ENCODE peak calls at places on chromosome 21, in eight cellular contexts. P is colonic mucosa; V is A549; Q is RWPE2; B is heart right ventricle; D is breast epithelium; H is tibial nerve; I is CD8-positive, alpha-beta T cell. Y is an unnamed sample. For H3K9me3, the result is how much of the 10 kb centered on the place peaks cover.

GRCh38 chr21:26593800-26594199 is 20.7 kb upstream of the CYYR1 start:
- DNase-seq in P (no peak), V (no peak), Q (no peak), B (no peak), D (no peak), H (no peak), I (no peak), Y (no peak)

GRCh38 chr21:41819236-41819855 is 52.5 kb upstream of the RIPK4 start:
- DNase-seq in P (no peak), V (no peak), Q (no peak), B (no peak), D (no peak), H (no peak), I (no peak), Y (no peak)

GRCh38 chr21:36751383-36751782 is 52.5 kb downstream of the SIM2 start:
- DNase-seq in P (no peak), V (no peak), Q (no peak), B (no peak), D (no peak), H (no peak), I (no peak), Y (no peak)

GRCh38 chr21:41634858-41635257 is 126.9 kb upstream of the TMPRSS2 start:
- DNase-seq in P (no peak), V (no peak), Q (peak), B (no peak), D (no peak), H (no peak), I (no peak), Y (no peak)

GRCh38 chr21:28899744-28900143 is 92.9 kb downstream of the LTN1 start:
- DNase-seq in P (no peak), V (peak), Q (no peak), B (no peak), D (no peak), H (no peak), I (no peak), Y (peak)

GRCh38 chr21:26918318-26919065 is 48.4 kb downstream of the ADAMTS5 start:
- DNase-seq in P (no peak), V (no peak), Q (no peak), B (no peak), D (no peak), H (no peak), I (no peak), Y (peak)

GRCh38 chr21:36229181-36229580 is 72.6 kb downstream of the DOP1B start:
- DNase-seq in P (no peak), V (no peak), Q (no peak), B (no peak), D (no peak), H (no peak), I (no peak), Y (no peak)

GRCh38 chr21:33578214-33578613 is 10.3 kb downstream of the DONSON start:
- DNase-seq in P (no peak), V (no peak), Q (no peak), B (no peak), D (no peak), H (no peak), I (no peak), Y (no peak)

GRCh38 chr21:32732544-32732943 is 4.7 kb upstream of the SYNJ1 start:
- DNase-seq in P (no peak), V (no peak), Q (no peak), B (no peak), D (no peak), H (no peak), I (no peak), Y (no peak)

GRCh38 chr21:34871026-34871908 is 177.8 kb downstream of the RUNX1 start:
- DNase-seq in P (no peak), V (no peak), Q (no peak), B (no peak), D (no peak), H (no peak), I (no peak), Y (no peak)

GRCh38 chr21:36792505-36792967 is 93.6 kb downstream of the SIM2 start:
- DNase-seq in P (no peak), V (peak), Q (no peak), B (no peak), D (no peak), H (no peak), I (no peak), Y (no peak)

GRCh38 chr21:35189077-35189863 is 140.2 kb upstream of the RUNX1 start:
- DNase-seq in P (no peak), V (no peak), Q (no peak), B (no peak), D (no peak), H (no peak), I (no peak), Y (peak)

GRCh38 chr21:15159382-15160020 is 94.7 kb upstream of the NRIP1 start:
- DNase-seq in P (no peak), V (no peak), Q (no peak), B (no peak), D (no peak), H (no peak), I (no peak), Y (no peak)

GRCh38 chr21:29299906-29300546 is 1.3 kb downstream of the BACH1 start:
- DNase-seq in P (peak), V (peak), Q (peak), B (peak), D (no peak), H (peak), I (no peak), Y (peak)

GRCh38 chr21:37829447-37829846 is 86.8 kb downstream of the KCNJ6 start:
- DNase-seq in P (peak), V (peak), Q (no peak), B (no peak), D (no peak), H (no peak), I (no peak), Y (no peak)

GRCh38 chr21:14388282-14388681 is 5.3 kb upstream of the HSPA13 start:
- DNase-seq in P (no peak), V (no peak), Q (no peak), B (no peak), D (no peak), H (no peak), I (no peak), Y (no peak)

GRCh38 chr21:15034126-15034848 is 30.5 kb downstream of the NRIP1 start:
- DNase-seq in P (no peak), V (no peak), Q (no peak), B (no peak), D (no peak), H (no peak), I (no peak), Y (no peak)

GRCh38 chr21:16942703-16943102 is 570.1 kb upstream of the CXADR start:
- DNase-seq in P (no peak), V (peak), Q (no peak), B (no peak), D (no peak), H (no peak), I (no peak), Y (no peak)

GRCh38 chr21:42390193-42390592 is 5.7 kb downstream of the TMPRSS3 start:
- DNase-seq in P (no peak), V (no peak), Q (no peak), B (no peak), D (no peak), H (no peak), I (no peak), Y (no peak)

GRCh38 chr21:37914211-37914900 is 1.9 kb downstream of the KCNJ6 start:
- DNase-seq in P (no peak), V (no peak), Q (no peak), B (peak), D (no peak), H (no peak), I (no peak), Y (no peak)

GRCh38 chr21:36615274-36615964 is 83.5 kb upstream of the SIM2 start:
- DNase-seq in P (no peak), V (peak), Q (no peak), B (no peak), D (no peak), H (no peak), I (no peak), Y (no peak)

GRCh38 chr21:25837545-25838263 is 102.9 kb downstream of the GABPA start:
- DNase-seq in P (no peak), V (no peak), Q (no peak), B (no peak), D (no peak), H (no peak), I (no peak), Y (peak)

GRCh38 chr21:29149771-29150425 is 19.5 kb downstream of the MAP3K7CL start:
- DNase-seq in P (no peak), V (no peak), Q (no peak), B (no peak), D (no peak), H (no peak), I (no peak), Y (peak)

GRCh38 chr21:34649400-34649799 is 19.4 kb upstream of the CLIC6 start:
- DNase-seq in P (no peak), V (no peak), Q (no peak), B (no peak), D (no peak), H (no peak), I (no peak), Y (no peak)

GRCh38 chr21:28856588-28857250 is 136.0 kb downstream of the LTN1 start:
- DNase-seq in P (no peak), V (no peak), Q (no peak), B (no peak), D (no peak), H (no peak), I (no peak), Y (no peak)

GRCh38 chr21:41868062-41868710 is 11.0 kb downstream of the PRDM15 start:
- DNase-seq in P (no peak), V (no peak), Q (no peak), B (no peak), D (no peak), H (no peak), I (no peak), Y (no peak)

GRCh38 chr21:37849703-37850102 is 66.6 kb downstream of the KCNJ6 start:
- DNase-seq in P (no peak), V (no peak), Q (no peak), B (no peak), D (no peak), H (no peak), I (no peak), Y (peak)

GRCh38 chr21:42626171-42626570 is 27.2 kb upstream of the PDE9A start:
- DNase-seq in P (no peak), V (no peak), Q (peak), B (no peak), D (no peak), H (no peak), I (no peak), Y (no peak)

GRCh38 chr21:42513151-42513984 is at the start of gene SLC37A1:
- DNase-seq in P (peak), V (peak), Q (no peak), B (peak), D (no peak), H (no peak), I (no peak), Y (no peak)

GRCh38 chr21:38036016-38036415 is 119.8 kb upstream of the KCNJ6 start:
- DNase-seq in P (no peak), V (no peak), Q (no peak), B (peak), D (no peak), H (no peak), I (no peak), Y (no peak)

GRCh38 chr21:37658994-37659458 is 257.2 kb downstream of the KCNJ6 start:
- DNase-seq in P (no peak), V (peak), Q (no peak), B (no peak), D (no peak), H (peak), I (no peak), Y (peak)

GRCh38 chr21:44964381-44964780 is 24.6 kb downstream of the SLX9 start:
- DNase-seq in P (no peak), V (no peak), Q (no peak), B (peak), D (no peak), H (no peak), I (no peak), Y (no peak)

GRCh38 chr21:44967082-44968047 is 27.5 kb downstream of the SLX9 start:
- DNase-seq in P (no peak), V (no peak), Q (no peak), B (no peak), D (no peak), H (no peak), I (no peak), Y (no peak)

GRCh38 chr21:44965251-44966022 is 25.6 kb downstream of the SLX9 start:
- DNase-seq in P (no peak), V (no peak), Q (no peak), B (peak), D (no peak), H (no peak), I (no peak), Y (peak)

GRCh38 chr21:44969066-44969649 is 29.3 kb downstream of the SLX9 start:
- DNase-seq in P (no peak), V (no peak), Q (no peak), B (no peak), D (no peak), H (no peak), I (no peak), Y (no peak)

GRCh38 chr21:44966135-44967081 is 26.6 kb downstream of the SLX9 start:
- DNase-seq in P (no peak), V (no peak), Q (no peak), B (peak), D (no peak), H (peak), I (no peak), Y (no peak)
- H3K27ac ChIP-seq in P (no peak), V (no peak), Q (no peak), B (peak), D (peak), H (no peak), I (no peak), Y (no peak)

DNA sequence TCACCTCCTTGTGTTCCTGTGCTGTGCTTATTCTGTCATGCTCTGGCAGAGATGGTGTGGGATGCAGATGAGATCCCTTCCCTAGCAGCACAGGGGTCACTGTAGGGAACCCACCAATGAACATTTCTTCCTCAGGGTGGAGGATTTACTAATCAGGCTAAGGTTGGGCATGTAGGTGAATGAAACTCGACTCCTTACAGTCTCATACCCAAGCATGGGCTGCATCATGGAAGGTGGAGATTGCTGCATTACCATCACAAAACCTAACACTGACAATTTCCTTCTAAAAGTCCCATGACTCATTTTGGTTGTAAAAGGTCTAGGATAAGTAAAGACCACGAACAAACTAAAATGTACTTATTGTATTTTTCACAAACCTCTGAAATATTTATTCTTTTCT is 399.9 kb downstream of the DSCAM start:
- DNase-seq in P (no peak), V (no peak), Q (no peak), B (no peak), D (no peak), H (no peak), I (no peak), Y (no peak)
- H3K9me3 ChIP-seq in P (under half), V (under half), Q (under half), B (under half), D (under half), H (under half), I (under half), Y (under half)

GRCh38 chr21:39096754-39097153 is 86.5 kb downstream of the PSMG1 start:
- DNase-seq in P (no peak), V (no peak), Q (no peak), B (no peak), D (no peak), H (no peak), I (no peak), Y (no peak)
- TF ChIP-seq CTCF in P (no peak), V (no peak), Q (no peak), B (no peak), D (no peak), H (no peak), I (no peak), Y (no peak)

GRCh38 chr21:43631411-43632107 is 27.7 kb downstream of the HSF2BP start:
- DNase-seq in P (no peak), V (no peak), Q (no peak), B (no peak), D (no peak), H (no peak), I (no peak), Y (no peak)

GRCh38 chr21:43624343-43624742 is 34.9 kb downstream of the HSF2BP start:
- DNase-seq in P (no peak), V (no peak), Q (no peak), B (no peak), D (no peak), H (no peak), I (no peak), Y (no peak)

GRCh38 chr21:43626390-43626789 is 32.9 kb downstream of the HSF2BP start:
- DNase-seq in P (no peak), V (no peak), Q (no peak), B (no peak), D (no peak), H (no peak), I (no peak), Y (no peak)

GRCh38 chr21:43623588-43623987 is 35.7 kb downstream of the HSF2BP start:
- DNase-seq in P (no peak), V (no peak), Q (no peak), B (no peak), D (no peak), H (no peak), I (no peak), Y (no peak)

DNA sequence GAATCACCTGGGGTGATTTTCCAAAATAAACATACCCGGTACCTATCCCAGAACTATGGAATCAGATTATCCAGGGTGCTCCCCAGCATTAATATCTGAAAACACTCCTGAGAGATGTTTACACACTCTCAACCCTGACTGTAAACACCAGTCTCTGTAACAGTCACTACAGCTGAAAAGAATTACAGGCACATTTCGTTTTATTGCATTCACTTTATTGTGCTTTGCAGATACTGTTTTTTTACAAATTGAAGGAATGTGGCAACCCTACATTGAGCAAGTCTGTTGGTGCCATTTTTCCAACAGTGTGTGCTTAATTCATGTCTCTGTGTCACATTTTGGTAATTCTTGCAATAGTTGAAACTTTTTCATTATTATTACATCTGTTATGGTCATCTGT is 31.8 kb downstream of the HSF2BP start:
- DNase-seq in P (no peak), V (no peak), Q (no peak), B (no peak), D (no peak), H (no peak), I (no peak), Y (no peak)
- H3K27ac ChIP-seq in P (no peak), V (no peak), Q (no peak), B (no peak), D (no peak), H (no peak), I (no peak), Y (no peak)

GRCh38 chr21:45522986-45523385 is 19.3 kb downstream of the SLC19A1 start:
- DNase-seq in P (no peak), V (no peak), Q (peak), B (no peak), D (peak), H (no peak), I (no peak), Y (no peak)
- H3K9me3 ChIP-seq in P (under half), V (under half), Q (under half), B (under half), D (under half), H (under half), I (under half), Y (under half)

DNA sequence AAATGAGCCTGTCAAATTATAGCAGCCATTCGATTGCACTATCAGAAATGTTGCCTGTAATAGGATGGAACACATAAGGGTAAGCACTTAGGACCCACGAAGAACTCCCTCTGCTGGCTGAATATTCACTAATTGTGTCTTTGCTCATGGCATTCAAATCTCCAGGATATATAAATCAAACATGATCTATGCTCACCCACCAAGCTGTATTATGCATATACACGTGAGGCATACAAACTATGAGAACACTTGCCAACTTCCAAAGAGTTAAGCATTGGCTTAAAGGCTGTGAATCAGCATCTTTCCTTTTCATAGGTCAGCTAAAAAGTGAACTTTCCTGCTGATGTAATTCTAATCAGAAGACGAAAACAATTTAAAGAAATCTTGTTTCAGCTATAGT is 34.5 kb downstream of the TMPRSS15 start:
- DNase-seq in P (no peak), V (peak), Q (no peak), B (no peak), D (no peak), H (no peak), I (no peak), Y (no peak)
- TF ChIP-seq CTCF in P (no peak), V (no peak), Q (peak), B (peak), D (no peak), H (no peak), I (no peak), Y (no peak)

GRCh38 chr21:44354001-44354405 is 582 bp downstream of the TRPM2 start:
- DNase-seq in P (no peak), V (no peak), Q (no peak), B (no peak), D (no peak), H (no peak), I (no peak), Y (no peak)

GRCh38 chr21:44352253-44352860 is 1.1 kb upstream of the TRPM2 start:
- DNase-seq in P (no peak), V (no peak), Q (no peak), B (no peak), D (no peak), H (no peak), I (no peak), Y (no peak)

GRCh38 chr21:44354775-44355771 is 1.7 kb downstream of the TRPM2 start:
- DNase-seq in P (no peak), V (no peak), Q (no peak), B (no peak), D (no peak), H (no peak), I (no peak), Y (no peak)

GRCh38 chr21:44351535-44352252 is 1.7 kb upstream of the TRPM2 start:
- DNase-seq in P (no peak), V (no peak), Q (no peak), B (no peak), D (no peak), H (no peak), I (no peak), Y (no peak)

DNA sequence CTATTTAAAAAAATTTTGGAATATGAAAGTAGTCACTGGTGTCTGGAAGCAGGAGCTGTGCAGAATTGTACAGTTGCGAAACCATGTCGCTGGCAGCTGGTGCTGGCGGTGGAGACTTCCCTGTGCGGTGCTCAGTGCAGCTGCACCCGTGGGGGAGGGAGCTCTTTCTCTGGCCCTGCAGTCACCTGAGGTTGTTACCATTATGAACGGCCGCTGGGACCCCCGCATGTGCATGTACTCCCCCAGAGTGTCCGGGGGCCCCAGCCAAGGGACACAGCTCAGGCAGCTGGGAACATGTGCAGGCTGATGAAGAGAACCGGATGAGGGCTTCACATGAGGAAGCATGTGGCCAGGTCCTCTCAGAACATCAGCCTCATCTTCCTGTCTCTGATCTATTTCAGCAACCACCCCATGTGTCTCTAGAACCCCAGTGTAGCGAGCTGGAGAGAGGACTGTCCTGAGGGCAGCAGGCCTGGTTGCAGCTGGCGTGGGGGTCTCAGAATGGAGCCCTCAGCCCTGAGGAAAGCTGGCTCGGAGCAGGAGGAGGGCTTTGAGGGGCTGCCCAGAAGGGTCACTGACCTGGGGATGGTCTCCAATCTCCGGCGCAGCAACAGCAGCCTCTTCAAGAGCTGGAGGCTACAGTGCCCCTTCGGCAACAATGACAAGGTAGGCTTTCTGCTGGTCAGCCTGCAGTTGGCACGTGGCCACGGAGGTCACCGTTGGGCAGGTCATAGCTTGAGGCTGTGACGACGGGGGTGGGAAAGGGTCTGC is at the start of gene TRPM2:
- DNase-seq in P (no peak), V (no peak), Q (no peak), B (peak), D (no peak), H (peak), I (no peak), Y (no peak)
- H3K27ac ChIP-seq in P (peak), V (no peak), Q (no peak), B (peak), D (peak), H (peak), I (no peak), Y (no peak)